ENCODE peak calls at places on chromosome 10, in ten cellular contexts. C is ovary, U is body of pancreas, L is A549, I is spleen, A is suprapubic skin, Y is testis, V is lower leg skin, E is K562, T is IMR-90. G is an unnamed sample.

GRCh38 chr10:74906631-74907030 is 80.2 kb downstream of the KAT6B start:
- DNase-seq in T (no peak), Y (no peak), L (no peak), U (no peak), A (no peak), V (no peak), C (no peak), I (no peak), E (no peak), G (no peak)

GRCh38 chr10:94334857-94335256 is 27.9 kb downstream of the NOC3L start:
- DNase-seq in L (no peak), A (no peak), Y (no peak), E (no peak), C (no peak), I (no peak), T (no peak), V (no peak), U (no peak), G (no peak)

GRCh38 chr10:45224219-45224841 is 91.1 kb downstream of the OR13A1 start:
- DNase-seq in L (no peak), T (no peak), C (no peak), I (no peak), E (no peak), Y (peak; percentile 87), V (no peak), A (no peak), U (no peak), G (no peak)

GRCh38 chr10:2893991-2894390 is 173.4 kb upstream of the PFKP start:
- DNase-seq in A (no peak), L (no peak), C (no peak), U (no peak), V (no peak), T (no peak), I (no peak), E (no peak), Y (no peak), G (no peak)

GRCh38 chr10:132373241-132373955 is 23.6 kb upstream of the PWWP2B start:
- DNase-seq in T (no peak), A (peak; percentile 52), C (no peak), E (no peak), I (peak; percentile 64), V (no peak), U (no peak), Y (no peak), L (no peak), G (no peak)

GRCh38 chr10:99709480-99710229 is 22.3 kb downstream of the COX15 start:
- DNase-seq in E (peak; percentile 8), I (no peak), T (peak; percentile 73), V (no peak), L (no peak), C (no peak), A (no peak), U (no peak), Y (no peak), G (no peak)

GRCh38 chr10:14648042-14648765 is 126.5 kb downstream of the FAM107B start:
- DNase-seq in A (no peak), V (peak; percentile 58), U (peak; percentile 52), L (no peak), C (no peak), Y (peak; percentile 37), I (peak; percentile 86), T (peak; percentile 65), E (no peak), G (peak; percentile 49)

GRCh38 chr10:73922007-73922863 is 11.3 kb downstream of the PLAU start:
- DNase-seq in U (no peak), V (no peak), A (no peak), E (no peak), C (no peak), L (no peak), I (no peak), T (no peak), Y (no peak), G (no peak)

GRCh38 chr10:60267802-60268201 is 121.9 kb downstream of the ANK3 start:
- DNase-seq in C (no peak), U (no peak), T (no peak), A (no peak), V (no peak), Y (no peak), I (no peak), L (no peak), E (no peak), G (no peak)

GRCh38 chr10:48811917-48812316 is 127.2 kb downstream of the WDFY4 start:
- DNase-seq in L (no peak), U (no peak), E (no peak), T (no peak), V (no peak), Y (no peak), C (no peak), A (no peak), I (no peak), G (no peak)

GRCh38 chr10:61822781-61823230 is 78.7 kb upstream of the ARID5B start:
- DNase-seq in L (no peak), E (peak; percentile 67), C (no peak), V (no peak), T (peak; percentile 47), A (no peak), U (no peak), I (no peak), Y (no peak), G (no peak)

GRCh38 chr10:119491941-119492340 is 50.6 kb downstream of the RGS10 start:
- DNase-seq in U (no peak), V (no peak), T (no peak), L (no peak), A (no peak), Y (no peak), E (no peak), C (no peak), I (no peak), G (no peak)

DNA sequence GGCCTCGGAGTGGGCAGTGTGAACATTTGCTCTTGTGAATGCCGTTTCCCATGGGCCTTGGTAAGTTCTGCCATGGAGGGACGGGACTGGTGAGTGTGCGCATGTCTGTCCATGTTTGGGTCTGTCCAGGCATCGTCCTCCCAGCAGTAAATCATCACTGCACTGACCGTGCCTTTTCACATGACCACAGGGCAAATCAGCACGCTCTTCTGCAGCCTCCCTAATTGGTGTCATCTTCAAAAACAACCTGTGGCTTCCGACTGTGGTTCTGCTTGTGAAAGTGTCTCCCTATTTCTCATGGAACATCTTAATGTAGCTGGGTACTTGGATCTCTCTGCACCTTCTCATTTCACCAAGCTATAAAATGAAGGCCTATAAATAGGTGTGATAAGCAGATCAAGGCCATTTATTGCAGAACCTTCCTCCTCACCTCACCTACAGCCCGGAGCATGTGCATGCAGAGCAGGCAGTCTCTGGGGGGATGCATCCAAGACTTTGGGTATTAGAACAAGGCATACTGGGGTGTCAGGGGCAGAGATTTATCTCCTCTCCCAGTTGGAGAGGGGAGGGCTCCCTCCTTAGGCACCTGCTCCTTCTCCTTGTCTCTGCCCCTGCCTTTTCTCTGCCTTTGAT is 77.4 kb downstream of the RBM20 start:
- DNase-seq in A (peak; percentile 11), Y (no peak), U (no peak), V (no peak), C (no peak), T (no peak), I (no peak), E (no peak), L (no peak), G (no peak)
- TF ChIP-seq POLR2A in A (no peak), Y (no peak), U (no peak), V (no peak), C (no peak), T (no peak), I (no peak), E (no peak), L (no peak), G (no peak)

GRCh38 chr10:22321156-22321711 is 335 bp downstream of the BMI1 start:
- DNase-seq in T (peak; percentile 71), C (peak; percentile 37), E (no peak), U (peak; percentile 70), A (peak; percentile 89), I (peak; percentile 92), L (peak; percentile 46), Y (no peak), V (peak; percentile 47), G (no peak)
- TF ChIP-seq POLR2A in T (no peak), C (no peak), E (peak; percentile 82), U (peak; percentile 19), A (peak; percentile 35), I (no peak), L (peak; percentile 37), Y (no peak), V (no peak), G (peak; percentile 64)

DNA sequence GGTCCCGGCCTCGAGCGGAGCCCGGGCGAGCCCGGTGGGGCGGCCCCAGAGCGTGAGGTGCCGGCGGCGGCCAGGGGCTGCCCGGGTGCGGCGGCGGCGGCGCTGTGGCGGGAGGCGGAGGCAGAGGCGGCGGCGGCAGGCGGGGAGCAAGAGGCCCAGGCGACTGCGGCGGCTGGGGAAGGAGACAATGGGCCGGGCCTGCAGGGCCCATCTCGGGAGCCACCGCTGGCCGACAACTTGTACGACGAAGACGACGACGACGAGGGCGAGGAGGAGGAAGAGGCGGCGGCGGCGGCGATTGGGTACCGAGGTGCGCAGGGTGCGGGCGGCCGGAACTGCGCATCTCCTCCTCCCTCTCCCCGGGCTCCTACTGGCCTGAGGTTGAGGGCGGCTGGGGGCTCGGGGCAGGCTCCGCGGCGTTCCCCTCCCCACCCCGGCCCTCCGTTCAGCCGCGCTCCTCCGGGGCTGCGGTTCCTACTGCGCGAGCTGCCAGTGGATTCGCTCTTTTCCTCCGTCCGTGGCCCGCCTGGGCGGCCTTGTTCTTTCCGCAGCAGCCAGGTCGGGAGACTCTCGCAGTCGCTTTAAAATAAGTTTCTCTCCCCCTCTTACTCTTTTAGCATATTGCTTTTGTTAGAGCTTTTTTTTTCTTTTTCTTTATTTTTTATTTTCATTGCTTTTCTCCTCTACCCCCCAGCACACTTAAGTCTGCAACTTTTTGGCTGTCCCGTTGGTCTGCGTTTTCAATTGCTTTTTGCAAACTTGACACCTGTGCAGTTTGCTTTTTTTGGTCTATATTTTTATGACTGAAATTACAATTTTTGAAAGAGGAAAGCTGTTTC is 605 bp downstream of the SIRT1 start:
- DNase-seq in U (peak; percentile 84), C (peak; percentile 63), T (peak; percentile 63), Y (peak; percentile 82), L (peak; percentile 69), A (peak; percentile 92), E (peak; percentile 78), V (peak; percentile 79), I (peak; percentile 96), G (peak; percentile 66)
- TF ChIP-seq POLR2A in U (peak; percentile 4), C (no peak), T (no peak), Y (no peak), L (peak; percentile 19), A (no peak), E (no peak), V (no peak), I (no peak), G (peak; percentile 42)

DNA sequence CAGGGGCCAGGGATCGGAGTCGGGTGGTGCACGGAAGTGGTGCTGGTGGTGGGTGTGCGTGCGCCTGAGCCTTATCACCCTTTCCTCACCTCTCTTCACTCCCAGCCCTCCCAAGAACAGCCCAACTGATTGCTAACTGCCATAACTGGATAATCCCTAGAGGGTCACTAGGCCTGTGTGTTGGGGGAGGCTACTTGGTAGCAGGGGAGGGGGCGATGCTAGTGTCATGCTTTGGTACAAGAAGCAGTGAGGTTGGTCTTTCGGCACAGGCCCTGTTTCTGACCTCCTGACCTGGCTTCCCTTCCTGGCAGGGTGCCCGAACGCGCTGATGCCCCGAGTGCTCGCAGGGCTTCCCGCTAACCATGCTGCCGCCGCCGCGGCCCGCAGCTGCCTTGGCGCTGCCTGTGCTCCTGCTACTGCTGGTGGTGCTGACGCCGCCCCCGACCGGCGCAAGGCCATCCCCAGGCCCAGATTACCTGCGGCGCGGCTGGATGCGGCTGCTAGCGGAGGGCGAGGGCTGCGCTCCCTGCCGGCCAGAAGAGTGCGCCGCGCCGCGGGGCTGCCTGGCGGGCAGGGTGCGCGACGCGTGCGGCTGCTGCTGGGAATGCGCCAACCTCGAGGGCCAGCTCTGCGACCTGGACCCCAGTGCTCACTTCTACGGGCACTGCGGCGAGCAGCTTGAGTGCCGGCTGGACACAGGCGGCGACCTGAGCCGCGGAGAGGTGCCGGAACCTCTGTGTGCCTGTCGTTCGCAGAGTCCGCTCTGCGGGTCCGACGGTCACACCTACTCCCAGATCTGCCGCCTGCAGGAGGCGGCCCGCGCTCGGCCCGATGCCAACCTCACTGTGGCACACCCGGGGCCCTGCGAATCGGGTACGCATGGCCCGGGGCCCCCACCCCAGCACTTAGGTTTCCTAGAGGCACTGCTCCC is 707 bp downstream of the KAZALD1 start:
- DNase-seq in I (peak; percentile 90), T (peak; percentile 43), Y (peak; percentile 46), A (no peak), C (no peak), L (peak; percentile 71), U (peak; percentile 73), E (peak; percentile 62), V (no peak), G (peak; percentile 66)
- TF ChIP-seq POLR2A in I (no peak), T (no peak), Y (no peak), A (no peak), C (no peak), L (peak; percentile 46), U (no peak), E (peak; percentile 48), V (no peak), G (no peak)

G was measured in GM12891.